ENCODE peak calls at places on chromosomes 13 and 19, in nine cellular contexts. Y, F, J, C, L, I, Z, S and E are unnamed samples.

GRCh38 chr19:52248256-52248655 is 21.1 kb upstream of the ZNF766 start:
- DNase-seq in Y (no peak), F (no peak), J (peak; percentile 35), C (no peak), L (peak; percentile 38), I (peak; percentile 40), Z (peak; percentile 6), S (no peak), E (peak; percentile 54)

GRCh38 chr19:12838893-12839656 is 760 bp downstream of the MAST1 start:
- DNase-seq in Y (no peak), F (no peak), J (no peak), C (no peak), L (no peak), I (no peak), Z (no peak), S (no peak), E (no peak)

GRCh38 chr13:72851678-72852014 is 69.7 kb downstream of the PIBF1 start:
- DNase-seq in Y (no peak), F (no peak), J (no peak), C (no peak), L (no peak), I (no peak), Z (no peak), S (no peak), E (no peak)

GRCh38 chr13:113052206-113052605 is 53.4 kb upstream of the F7 start:
- DNase-seq in Y (no peak), F (no peak), J (no peak), C (no peak), L (no peak), I (no peak), Z (no peak), S (no peak), E (no peak)

GRCh38 chr13:52924241-52925148 is 76.1 kb upstream of the PCDH8 start:
- DNase-seq in Y (no peak), F (no peak), J (no peak), C (no peak), L (no peak), I (no peak), Z (no peak), S (no peak), E (no peak)

GRCh38 chr13:105442941-105443340 is 1092.5 kb downstream of the EFNB2 start:
- DNase-seq in Y (no peak), F (peak; percentile 99), J (peak; percentile 99), C (peak; percentile 93), L (peak; percentile 29), I (peak; percentile 98), Z (no peak), S (no peak), E (peak; percentile 75)

GRCh38 chr13:105090244-105090643 is 1445.2 kb downstream of the EFNB2 start:
- DNase-seq in Y (no peak), F (no peak), J (no peak), C (no peak), L (no peak), I (no peak), Z (no peak), S (no peak), E (no peak)

GRCh38 chr13:37526710-37527446 is 71.7 kb downstream of the POSTN start:
- DNase-seq in Y (no peak), F (peak; percentile 65), J (no peak), C (no peak), L (peak; percentile 40), I (no peak), Z (no peak), S (no peak), E (no peak)

GRCh38 chr13:113906566-113906965 is 42.7 kb upstream of the GAS6 start:
- DNase-seq in Y (no peak), F (no peak), J (no peak), C (no peak), L (no peak), I (no peak), Z (no peak), S (peak; percentile 77), E (no peak)

GRCh38 chr13:98766120-98766519 is 13.6 kb upstream of the SLC15A1 start:
- DNase-seq in Y (no peak), F (no peak), J (no peak), C (no peak), L (no peak), I (no peak), Z (no peak), S (no peak), E (no peak)

GRCh38 chr19:54158812-54159351 is 639 bp downstream of the LENG1 start:
- DNase-seq in Y (no peak), F (no peak), J (no peak), C (no peak), L (no peak), I (peak; percentile 32), Z (no peak), S (no peak), E (peak; percentile 23)

GRCh38 chr13:46905249-46905648 is 8.4 kb upstream of the HTR2A start:
- DNase-seq in Y (no peak), F (no peak), J (peak; percentile 41), C (no peak), L (no peak), I (no peak), Z (no peak), S (no peak), E (no peak)

GRCh38 chr13:113982296-113982661 is 8.4 kb upstream of the C13orf46 start:
- DNase-seq in Y (peak; percentile 11), F (no peak), J (no peak), C (no peak), L (no peak), I (no peak), Z (no peak), S (peak; percentile 59), E (no peak)

GRCh38 chr13:95603887-95604533 is 40.5 kb downstream of the DZIP1 start:
- DNase-seq in Y (no peak), F (peak; percentile 80), J (peak; percentile 33), C (peak; percentile 85), L (no peak), I (peak; percentile 87), Z (no peak), S (no peak), E (no peak)

GRCh38 chr19:54208784-54209057 is 8.1 kb downstream of the RPS9 start:
- DNase-seq in Y (no peak), F (no peak), J (peak; percentile 19), C (no peak), L (no peak), I (peak; percentile 49), Z (no peak), S (no peak), E (no peak)

GRCh38 chr13:43132228-43132627 is 108.8 kb downstream of the DNAJC15 start:
- DNase-seq in Y (no peak), F (peak; percentile 53), J (peak; percentile 69), C (peak; percentile 75), L (peak; percentile 21), I (peak; percentile 56), Z (no peak), S (no peak), E (no peak)

GRCh38 chr13:83125791-83126190 is 756.5 kb downstream of the SLITRK1 start:
- DNase-seq in Y (no peak), F (no peak), J (no peak), C (no peak), L (no peak), I (no peak), Z (no peak), S (no peak), E (no peak)

GRCh38 chr19:33260628-33261418 is 35.2 kb upstream of the SLC7A10 start:
- DNase-seq in Y (no peak), F (no peak), J (no peak), C (no peak), L (no peak), I (no peak), Z (no peak), S (no peak), E (no peak)

GRCh38 chr13:107838592-107839161 is 376.7 kb downstream of the LIG4 start:
- DNase-seq in Y (no peak), F (no peak), J (no peak), C (no peak), L (no peak), I (no peak), Z (no peak), S (no peak), E (no peak)

GRCh38 chr19:18814063-18814462 is 17.7 kb upstream of the UPF1 start:
- DNase-seq in Y (peak; percentile 37), F (no peak), J (no peak), C (no peak), L (no peak), I (peak; percentile 34), Z (peak; percentile 27), S (peak; percentile 86), E (no peak)
- TF ChIP-seq CTCF in Y (no peak), F (no peak), J (peak; percentile 21), C (no peak), L (no peak), I (no peak), Z (no peak), S (no peak), E (no peak)

DNA sequence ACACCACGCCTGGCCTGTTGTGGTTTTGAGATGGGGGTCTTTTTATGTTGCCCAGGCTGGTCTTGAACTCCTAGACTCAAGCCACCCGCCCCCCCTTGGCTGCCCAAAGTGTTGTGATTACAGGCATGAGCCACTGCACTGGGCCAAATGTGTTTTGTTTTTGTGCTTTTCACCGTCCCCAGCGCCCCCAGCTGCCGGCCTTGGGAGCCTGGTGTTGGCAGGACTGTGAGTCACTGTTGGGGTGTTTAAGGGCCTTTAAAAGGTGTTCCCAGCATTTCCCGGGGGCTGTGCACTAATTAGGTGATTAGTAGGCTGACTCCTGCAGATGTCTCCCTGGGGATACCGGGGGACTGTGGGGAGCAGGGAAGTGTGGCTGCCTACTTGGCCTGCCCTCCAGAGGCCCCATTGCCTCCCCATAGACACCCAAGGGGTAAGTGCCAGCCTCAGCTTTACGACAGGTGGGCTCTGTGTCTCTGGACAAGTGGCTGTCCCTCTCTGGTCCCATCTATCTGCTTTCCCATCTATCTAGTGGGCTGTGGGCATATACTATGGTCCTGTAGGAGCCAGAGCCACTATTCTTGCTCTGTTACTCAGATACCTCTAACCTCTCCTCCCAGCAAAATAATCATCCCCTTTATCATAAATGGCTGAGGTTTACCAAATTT is 11.8 kb upstream of the TLE5 start:
- DNase-seq in Y (no peak), F (no peak), J (no peak), C (no peak), L (no peak), I (no peak), Z (no peak), S (peak; percentile 61), E (no peak)
- TF ChIP-seq CTCF in Y (no peak), F (peak; percentile 22), J (peak; percentile 47), C (no peak), L (no peak), I (no peak), Z (no peak), S (no peak), E (no peak)

GRCh38 chr19:5665781-5666513 is 14.4 kb downstream of the MICOS13 start:
- DNase-seq in Y (no peak), F (peak; percentile 65), J (no peak), C (no peak), L (no peak), I (no peak), Z (no peak), S (no peak), E (peak; percentile 79)
- TF ChIP-seq CTCF in Y (no peak), F (peak; percentile 28), J (peak; percentile 23), C (no peak), L (no peak), I (no peak), Z (no peak), S (no peak), E (peak; percentile 63)

DNA sequence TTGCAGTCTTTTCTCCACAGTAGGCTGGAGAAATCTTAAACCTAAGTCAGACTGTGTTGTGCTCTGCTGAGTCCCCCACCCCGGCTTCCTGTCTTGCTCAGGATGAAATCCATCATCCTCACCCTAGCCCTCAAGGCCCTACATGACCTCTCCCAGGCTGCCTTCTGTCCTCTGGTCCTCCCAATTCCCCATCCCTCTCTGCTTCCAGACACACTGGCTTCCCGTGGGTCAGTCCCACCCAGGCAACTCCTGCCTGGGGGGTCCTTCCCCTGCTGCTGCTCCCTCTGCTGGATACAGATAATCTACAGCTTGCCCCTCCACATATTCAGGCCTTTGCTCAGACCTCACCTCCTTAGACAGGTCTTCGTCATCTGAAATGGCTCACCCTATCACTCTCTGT is 18.4 kb upstream of the CBY2 start:
- DNase-seq in Y (no peak), F (no peak), J (no peak), C (no peak), L (no peak), I (no peak), Z (peak; percentile 50), S (no peak), E (no peak)
- TF ChIP-seq CTCF in Y (no peak), F (peak; percentile 28), J (peak; percentile 24), C (no peak), L (no peak), I (no peak), Z (peak; percentile 24), S (no peak), E (peak; percentile 25)